ENCODE peak calls at places on chromosomes 7 and 10, in nine cellular contexts. U is heart left ventricle, W is mammary epithelial cell, N is A673, A is upper lobe of right lung, Q is HepG2, R is right lobe of liver, V is breast epithelium, T is esophagus squamous epithelium. B is an unnamed sample.

GRCh38 chr7:75663302-75663907 is 75.3 kb downstream of the HIP1 start:
- DNase-seq in U (no peak), W (no peak), N (no peak), A (no peak), Q (no peak), R (peak; percentile 2), V (no peak), T (no peak), B (no peak)

GRCh38 chr7:29249860-29250259 is 55.3 kb downstream of the CHN2 start:
- DNase-seq in U (no peak), W (no peak), N (no peak), A (no peak), Q (no peak), R (no peak), V (no peak), T (no peak), B (no peak)

GRCh38 chr7:70616821-70617220 is 515.1 kb upstream of the GALNT17 start:
- DNase-seq in U (no peak), W (no peak), N (no peak), A (no peak), Q (no peak), R (no peak), V (no peak), T (no peak), B (no peak)

GRCh38 chr7:455110-455928 is 64.3 kb downstream of the PDGFA start:
- DNase-seq in U (peak; percentile 83), W (peak; percentile 27), N (peak; percentile 82), A (no peak), Q (peak; percentile 76), R (no peak), V (peak; percentile 75), T (no peak), B (no peak)

GRCh38 chr10:78772986-78773530 is 295.7 kb upstream of the ZMIZ1 start:
- DNase-seq in U (peak; percentile 11), W (no peak), N (no peak), A (peak; percentile 36), Q (no peak), R (no peak), V (no peak), T (no peak), B (no peak)

GRCh38 chr10:125064681-125065492 is 95.5 kb downstream of the CTBP2 start:
- DNase-seq in U (no peak), W (peak; percentile 98), N (no peak), A (peak; percentile 40), Q (no peak), R (no peak), V (peak; percentile 90), T (no peak), B (no peak)

GRCh38 chr7:16989883-16990413 is 108.2 kb upstream of the AGR3 start:
- DNase-seq in U (peak; percentile 47), W (peak; percentile 94), N (peak; percentile 80), A (peak; percentile 70), Q (peak; percentile 100), R (peak; percentile 65), V (peak; percentile 97), T (no peak), B (no peak)

GRCh38 chr10:17851611-17852010 is 42.5 kb downstream of the MRC1 start:
- DNase-seq in U (peak; percentile 54), W (no peak), N (peak; percentile 82), A (peak; percentile 79), Q (no peak), R (peak; percentile 54), V (no peak), T (no peak), B (peak; percentile 19)

GRCh38 chr10:101258179-101258885 is 29.1 kb upstream of the LBX1 start:
- DNase-seq in U (no peak), W (peak; percentile 50), N (peak; percentile 16), A (no peak), Q (no peak), R (no peak), V (no peak), T (no peak), B (peak; percentile 57)

GRCh38 chr7:158106272-158106671 is 481.4 kb downstream of the PTPRN2 start:
- DNase-seq in U (no peak), W (no peak), N (no peak), A (no peak), Q (no peak), R (no peak), V (no peak), T (no peak), B (no peak)

GRCh38 chr7:158098125-158099030 is 489.2 kb downstream of the PTPRN2 start:
- DNase-seq in U (no peak), W (no peak), N (no peak), A (peak; percentile 52), Q (no peak), R (no peak), V (no peak), T (no peak), B (no peak)

GRCh38 chr7:158103378-158103777 is 484.2 kb downstream of the PTPRN2 start:
- DNase-seq in U (no peak), W (no peak), N (no peak), A (no peak), Q (no peak), R (no peak), V (no peak), T (no peak), B (no peak)

GRCh38 chr7:158101821-158102450 is 485.7 kb downstream of the PTPRN2 start:
- DNase-seq in U (no peak), W (no peak), N (no peak), A (no peak), Q (no peak), R (no peak), V (no peak), T (no peak), B (no peak)

DNA sequence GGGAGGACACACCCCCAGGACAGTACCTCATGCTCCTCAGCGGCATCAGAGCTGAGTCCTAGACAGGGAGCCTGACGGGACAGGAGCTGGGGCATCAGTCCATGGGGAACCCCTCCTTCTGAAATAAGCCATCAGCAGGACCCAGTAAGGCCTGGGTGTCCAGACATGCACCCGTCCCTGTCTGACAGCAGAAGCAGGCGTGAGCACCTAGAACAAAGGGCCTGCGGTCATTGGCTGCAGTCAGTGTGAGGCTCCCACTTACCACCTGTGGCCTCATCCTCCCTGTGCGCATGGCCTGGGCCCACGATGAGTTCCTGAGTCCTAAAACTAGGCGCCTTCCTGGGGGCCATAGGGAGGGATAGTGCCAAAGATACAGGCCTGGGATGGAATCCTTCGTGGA is 484.7 kb downstream of the PTPRN2 start:
- DNase-seq in U (no peak), W (no peak), N (no peak), A (peak; percentile 36), Q (no peak), R (no peak), V (no peak), T (no peak), B (no peak)
- H3K9me3 ChIP-seq in U (no peaks in the 10 kb centered on the region), W (peaks cover 19% of the 10 kb centered on the region), N (peaks cover 3% of the 10 kb centered on the region), A (no peaks in the 10 kb centered on the region), Q (no peaks in the 10 kb centered on the region), R (no peaks in the 10 kb centered on the region), V (peaks cover 17% of the 10 kb centered on the region), T (no peaks in the 10 kb centered on the region), B (no peaks in the 10 kb centered on the region)

DNA sequence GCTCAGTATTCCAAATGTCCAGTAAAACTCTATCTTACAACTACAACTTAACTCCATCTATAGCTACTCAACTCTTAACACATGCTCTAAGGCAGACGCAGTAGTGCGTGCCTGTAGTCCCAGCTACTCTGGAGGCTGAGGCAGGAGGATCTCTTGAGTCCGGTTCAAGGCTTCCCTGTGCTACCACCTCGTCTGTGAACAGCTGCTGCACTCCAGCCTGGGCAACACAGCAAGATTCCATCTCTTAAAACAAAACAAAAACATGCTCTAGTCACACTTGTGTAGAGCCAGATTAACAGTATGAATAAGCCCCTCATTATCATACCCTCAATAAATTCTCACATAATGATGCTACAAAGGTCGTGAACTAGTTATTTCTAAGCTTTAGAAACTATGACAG is 3.6 kb downstream of the BAZ1B start:
- DNase-seq in U (no peak), W (no peak), N (no peak), A (peak; percentile 18), Q (no peak), R (no peak), V (no peak), T (no peak), B (no peak)
- H3K4me3 ChIP-seq in U (no peak overlapping the region), W (no peak overlapping the region), N (peak overlapping the region; percentile 92), A (peak overlapping the region; percentile 12), Q (no peak overlapping the region), R (no peak overlapping the region), V (no peak overlapping the region), T (no peak overlapping the region), B (no peak overlapping the region)

GRCh38 chr7:24821045-24821853 is 64.0 kb upstream of the GSDME start:
- DNase-seq in U (peak; percentile 58), W (peak; percentile 98), N (peak; percentile 75), A (peak; percentile 71), Q (peak; percentile 35), R (peak; percentile 40), V (peak; percentile 64), T (peak; percentile 22), B (no peak)

GRCh38 chr7:24816868-24817267 is 59.6 kb upstream of the GSDME start:
- DNase-seq in U (no peak), W (no peak), N (no peak), A (no peak), Q (no peak), R (no peak), V (no peak), T (no peak), B (no peak)

GRCh38 chr7:24820730-24821044 is 63.4 kb upstream of the GSDME start:
- DNase-seq in U (no peak), W (no peak), N (peak; percentile 19), A (no peak), Q (peak; percentile 61), R (no peak), V (peak; percentile 31), T (no peak), B (no peak)

GRCh38 chr7:24817339-24817738 is 60.1 kb upstream of the GSDME start:
- DNase-seq in U (no peak), W (no peak), N (peak; percentile 29), A (no peak), Q (no peak), R (no peak), V (no peak), T (no peak), B (no peak)

DNA sequence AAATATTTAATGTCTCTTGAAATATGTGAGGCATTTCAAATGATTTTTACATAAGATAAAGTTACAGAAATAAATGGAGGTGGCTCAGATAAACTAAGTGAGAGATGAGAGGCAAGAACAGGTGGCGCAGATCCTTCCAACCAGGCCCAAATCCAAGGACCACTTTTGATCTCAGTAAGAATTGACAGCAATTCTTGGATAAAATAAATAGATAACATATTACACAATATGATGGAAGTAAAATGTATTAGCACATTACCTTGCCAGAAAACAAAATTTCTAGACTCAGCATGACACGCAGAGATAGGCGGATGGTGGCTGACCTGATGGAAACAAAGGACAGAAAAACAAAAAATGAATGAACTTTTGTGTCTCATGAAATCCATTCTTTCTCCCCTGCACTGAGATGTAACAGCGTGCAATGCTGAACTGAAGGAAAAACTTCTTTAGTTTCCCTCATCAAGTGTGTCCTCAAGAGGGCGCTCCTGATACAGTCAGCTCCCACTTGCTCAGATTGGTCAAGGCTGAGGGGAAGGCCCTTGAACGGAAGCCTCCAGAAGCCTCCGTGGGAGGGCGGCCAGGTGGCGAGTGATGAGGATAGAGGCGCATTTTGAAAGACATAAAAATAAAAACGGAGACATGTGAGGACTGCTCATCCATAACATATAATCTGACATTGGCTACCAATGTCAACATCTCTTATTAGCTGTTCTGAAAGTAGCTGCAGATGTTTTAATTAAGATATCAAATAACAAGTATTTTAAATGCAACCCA is 62.8 kb upstream of the GSDME start:
- DNase-seq in U (peak; percentile 73), W (peak; percentile 82), N (peak; percentile 87), A (peak; percentile 81), Q (peak; percentile 74), R (peak; percentile 69), V (peak; percentile 73), T (peak; percentile 9), B (peak; percentile 80)
- TF ChIP-seq CTCF in U (peak; percentile 94), W (peak; percentile 94), N (peak; percentile 92), A (peak; percentile 88), Q (peak; percentile 92), R (peak; percentile 89), V (peak; percentile 76), T (peak; percentile 90), B (peak; percentile 79)

GRCh38 chr7:157684596-157685429 is 348.0 kb downstream of the DNAJB6 start:
- DNase-seq in U (no peak), W (no peak), N (no peak), A (peak; percentile 47), Q (no peak), R (no peak), V (no peak), T (no peak), B (peak; percentile 4)
- H3K9me3 ChIP-seq in U (no peaks in the 10 kb centered on the region), W (no peaks in the 10 kb centered on the region), N (no peaks in the 10 kb centered on the region), A (no peaks in the 10 kb centered on the region), Q (no peaks in the 10 kb centered on the region), R (no peaks in the 10 kb centered on the region), V (no peaks in the 10 kb centered on the region), T (no peaks in the 10 kb centered on the region), B (no peaks in the 10 kb centered on the region)

B was measured in WERI-Rb-1.